ENCODE peak calls at places on chromosomes 3 and 15, in four cellular contexts. One of them, this sample, is unnamed.

GRCh38 chr3:187551419-187551818 is 118.8 kb downstream of the SST start:
- DNase-seq in AG04450: no peak
- DNase-seq in naive thymus-derived CD4-positive, alpha-beta T cell: no peak
- DNase-seq in foreskin melanocyte: peak; percentile 35
- DNase-seq in this sample: no peak

GRCh38 chr15:36358094-36358961 is 221.1 kb upstream of the CDIN1 start:
- DNase-seq in foreskin melanocyte: no peak
- DNase-seq in naive thymus-derived CD4-positive, alpha-beta T cell: no peak
- DNase-seq in AG04450: peak; percentile 54
- DNase-seq in this sample: peak; percentile 79

GRCh38 chr3:179149239-179149887 is 1.2 kb downstream of the PIK3CA start:
- DNase-seq in foreskin melanocyte: peak; percentile 23
- DNase-seq in AG04450: no peak
- DNase-seq in naive thymus-derived CD4-positive, alpha-beta T cell: no peak
- DNase-seq in this sample: no peak

GRCh38 chr3:31094048-31094447 is 199.6 kb upstream of the GADL1 start:
- DNase-seq in naive thymus-derived CD4-positive, alpha-beta T cell: no peak
- DNase-seq in AG04450: no peak
- DNase-seq in foreskin melanocyte: no peak
- DNase-seq in this sample: no peak

GRCh38 chr3:39361252-39361927 is 21.8 kb upstream of the SLC25A38 start:
- DNase-seq in naive thymus-derived CD4-positive, alpha-beta T cell: peak; percentile 25
- DNase-seq in foreskin melanocyte: no peak
- DNase-seq in AG04450: no peak
- DNase-seq in this sample: no peak

GRCh38 chr15:42457445-42458442 is 33.2 kb downstream of the ZNF106 start:
- DNase-seq in AG04450: peak; percentile 88
- DNase-seq in naive thymus-derived CD4-positive, alpha-beta T cell: no peak
- DNase-seq in foreskin melanocyte: peak; percentile 93
- DNase-seq in this sample: peak; percentile 85

GRCh38 chr3:46536758-46537157 is 29.3 kb downstream of the LRRC2 start:
- DNase-seq in naive thymus-derived CD4-positive, alpha-beta T cell: no peak
- DNase-seq in AG04450: no peak
- DNase-seq in foreskin melanocyte: no peak
- DNase-seq in this sample: no peak

GRCh38 chr3:104717828-104718196 is 648.9 kb upstream of the ALCAM start:
- DNase-seq in naive thymus-derived CD4-positive, alpha-beta T cell: no peak
- DNase-seq in foreskin melanocyte: no peak
- DNase-seq in AG04450: no peak
- DNase-seq in this sample: no peak

GRCh38 chr3:142613491-142613890 is 17.3 kb downstream of the PLS1 start:
- DNase-seq in foreskin melanocyte: peak; percentile 11
- DNase-seq in AG04450: no peak
- DNase-seq in naive thymus-derived CD4-positive, alpha-beta T cell: no peak
- DNase-seq in this sample: no peak

GRCh38 chr3:15206662-15207576 is 873 bp downstream of the CAPN7 start:
- DNase-seq in naive thymus-derived CD4-positive, alpha-beta T cell: peak; percentile 11
- DNase-seq in foreskin melanocyte: peak; percentile 28
- DNase-seq in AG04450: no peak
- DNase-seq in this sample: no peak

GRCh38 chr15:32856753-32857152 is 138.9 kb downstream of the GREM1 start:
- DNase-seq in foreskin melanocyte: no peak
- DNase-seq in naive thymus-derived CD4-positive, alpha-beta T cell: no peak
- DNase-seq in AG04450: no peak
- DNase-seq in this sample: no peak

GRCh38 chr15:42498212-42499038 is 3.0 kb downstream of the SNAP23 start:
- DNase-seq in naive thymus-derived CD4-positive, alpha-beta T cell: no peak
- DNase-seq in foreskin melanocyte: no peak
- DNase-seq in AG04450: no peak
- DNase-seq in this sample: no peak

GRCh38 chr3:132432639-132433038 is 15.3 kb downstream of the DNAJC13 start:
- DNase-seq in naive thymus-derived CD4-positive, alpha-beta T cell: no peak
- DNase-seq in foreskin melanocyte: peak; percentile 88
- DNase-seq in AG04450: peak; percentile 51
- DNase-seq in this sample: peak; percentile 68